ENCODE peak calls at places on chromosomes 2 and 18, in five cellular contexts. One of them, this sample, is unnamed.

GRCh38 chr2:232615339-232615738 is 18.1 kb upstream of the EFHD1 start:
- DNase-seq in cardiac fibroblast: no peak
- DNase-seq in HFF-Myc: no peak
- DNase-seq in left ventricle myocardium inferior: no peak
- DNase-seq in GM23338: no peak
- DNase-seq in this sample: no peak

GRCh38 chr18:24801011-24801410 is 340.6 kb downstream of the HRH4 start:
- DNase-seq in cardiac fibroblast: no peak
- DNase-seq in HFF-Myc: no peak
- DNase-seq in left ventricle myocardium inferior: no peak
- DNase-seq in GM23338: no peak
- DNase-seq in this sample: no peak

GRCh38 chr2:224802407-224802806 is 86.2 kb upstream of the CCDC195 start:
- DNase-seq in cardiac fibroblast: peak; percentile 54
- DNase-seq in HFF-Myc: no peak
- DNase-seq in left ventricle myocardium inferior: no peak
- DNase-seq in GM23338: no peak
- DNase-seq in this sample: no peak

GRCh38 chr2:202566286-202566685 is 68.5 kb upstream of the FAM117B start:
- DNase-seq in cardiac fibroblast: no peak
- DNase-seq in HFF-Myc: no peak
- DNase-seq in left ventricle myocardium inferior: no peak
- DNase-seq in GM23338: no peak
- DNase-seq in this sample: no peak

GRCh38 chr18:69400976-69401474 is 337 bp downstream of the DOK6 start:
- DNase-seq in cardiac fibroblast: peak; percentile 41
- DNase-seq in HFF-Myc: no peak
- DNase-seq in left ventricle myocardium inferior: peak; percentile 17
- DNase-seq in GM23338: peak; percentile 59
- DNase-seq in this sample: no peak

GRCh38 chr2:147854557-147855134 is 9.8 kb downstream of the ACVR2A start:
- DNase-seq in cardiac fibroblast: no peak
- DNase-seq in HFF-Myc: no peak
- DNase-seq in left ventricle myocardium inferior: no peak
- DNase-seq in GM23338: no peak
- DNase-seq in this sample: no peak

GRCh38 chr2:31235504-31235902 is 1.6 kb downstream of the EHD3 start:
- DNase-seq in cardiac fibroblast: peak; percentile 88
- DNase-seq in HFF-Myc: peak; percentile 76
- DNase-seq in left ventricle myocardium inferior: no peak
- DNase-seq in GM23338: no peak
- DNase-seq in this sample: peak; percentile 65

GRCh38 chr2:62266433-62267038 is 70.6 kb downstream of the B3GNT2 start:
- DNase-seq in cardiac fibroblast: peak; percentile 74
- DNase-seq in HFF-Myc: peak; percentile 67
- DNase-seq in left ventricle myocardium inferior: no peak
- DNase-seq in GM23338: peak; percentile 70
- DNase-seq in this sample: peak; percentile 41

GRCh38 chr2:195604723-195605122 is 52.3 kb upstream of the SLC39A10 start:
- DNase-seq in cardiac fibroblast: no peak
- DNase-seq in HFF-Myc: no peak
- DNase-seq in left ventricle myocardium inferior: no peak
- DNase-seq in GM23338: no peak
- DNase-seq in this sample: no peak

GRCh38 chr2:40127890-40128548 is 323.9 kb downstream of the SLC8A1 start:
- DNase-seq in cardiac fibroblast: peak; percentile 60
- DNase-seq in HFF-Myc: no peak
- DNase-seq in left ventricle myocardium inferior: no peak
- DNase-seq in GM23338: no peak
- DNase-seq in this sample: peak; percentile 92

GRCh38 chr18:36284268-36284667 is 13.2 kb upstream of the FHOD3 start:
- DNase-seq in cardiac fibroblast: no peak
- DNase-seq in HFF-Myc: no peak
- DNase-seq in left ventricle myocardium inferior: no peak
- DNase-seq in GM23338: no peak
- DNase-seq in this sample: no peak

GRCh38 chr2:174335605-174336402 is 1.1 kb downstream of the SP9 start:
- DNase-seq in cardiac fibroblast: no peak
- DNase-seq in HFF-Myc: no peak
- DNase-seq in left ventricle myocardium inferior: no peak
- DNase-seq in GM23338: peak; percentile 84
- DNase-seq in this sample: no peak

GRCh38 chr2:127646487-127647241 is 711 bp downstream of the GPR17 start:
- DNase-seq in cardiac fibroblast: no peak
- DNase-seq in HFF-Myc: no peak
- DNase-seq in left ventricle myocardium inferior: no peak
- DNase-seq in GM23338: no peak
- DNase-seq in this sample: no peak

GRCh38 chr18:49052891-49053644 is 102.3 kb upstream of the SMAD7 start:
- DNase-seq in cardiac fibroblast: peak; percentile 85
- DNase-seq in HFF-Myc: peak; percentile 70
- DNase-seq in left ventricle myocardium inferior: no peak
- DNase-seq in GM23338: no peak
- DNase-seq in this sample: peak; percentile 92

GRCh38 chr2:1487758-1488715 is 74.8 kb downstream of the TPO start:
- DNase-seq in cardiac fibroblast: no peak
- DNase-seq in HFF-Myc: no peak
- DNase-seq in left ventricle myocardium inferior: no peak
- DNase-seq in GM23338: no peak
- DNase-seq in this sample: no peak

GRCh38 chr18:78595453-78595852 is 384.2 kb upstream of the SALL3 start:
- DNase-seq in cardiac fibroblast: no peak
- DNase-seq in HFF-Myc: no peak
- DNase-seq in left ventricle myocardium inferior: no peak
- DNase-seq in GM23338: no peak
- DNase-seq in this sample: no peak

GRCh38 chr2:79935771-79936657 is 368.5 kb downstream of the LRRTM1 start:
- DNase-seq in cardiac fibroblast: peak; percentile 68
- DNase-seq in HFF-Myc: peak; percentile 30
- DNase-seq in left ventricle myocardium inferior: peak; percentile 14
- DNase-seq in GM23338: peak; percentile 92
- DNase-seq in this sample: peak; percentile 34

GRCh38 chr18:59087391-59087790 is 52.3 kb upstream of the SEC11C start:
- DNase-seq in cardiac fibroblast: no peak
- DNase-seq in HFF-Myc: no peak
- DNase-seq in left ventricle myocardium inferior: no peak
- DNase-seq in GM23338: no peak
- DNase-seq in this sample: no peak

GRCh38 chr2:72131916-72132841 is 15.5 kb downstream of the CYP26B1 start:
- DNase-seq in cardiac fibroblast: no peak
- DNase-seq in HFF-Myc: no peak
- DNase-seq in left ventricle myocardium inferior: no peak
- DNase-seq in GM23338: no peak
- DNase-seq in this sample: no peak

GRCh38 chr2:200596774-200597173 is 11.0 kb downstream of the AOX1 start:
- DNase-seq in cardiac fibroblast: no peak
- DNase-seq in HFF-Myc: no peak
- DNase-seq in left ventricle myocardium inferior: no peak
- DNase-seq in GM23338: no peak
- DNase-seq in this sample: no peak

GRCh38 chr2:111624401-111625156 is 259.4 kb downstream of the ANAPC1 start:
- DNase-seq in cardiac fibroblast: peak; percentile 90
- DNase-seq in HFF-Myc: no peak
- DNase-seq in left ventricle myocardium inferior: no peak
- DNase-seq in GM23338: no peak
- DNase-seq in this sample: peak; percentile 60

GRCh38 chr2:10524341-10524740 is 76.2 kb upstream of the ODC1 start:
- DNase-seq in cardiac fibroblast: no peak
- DNase-seq in HFF-Myc: no peak
- DNase-seq in left ventricle myocardium inferior: no peak
- DNase-seq in GM23338: no peak
- DNase-seq in this sample: no peak

GRCh38 chr2:150811259-150811912 is 323.9 kb upstream of the RND3 start:
- DNase-seq in cardiac fibroblast: peak; percentile 47
- DNase-seq in HFF-Myc: no peak
- DNase-seq in left ventricle myocardium inferior: no peak
- DNase-seq in GM23338: no peak
- DNase-seq in this sample: no peak
- TF ChIP-seq CTCF in cardiac fibroblast: no peak
- TF ChIP-seq CTCF in HFF-Myc: no peak
- TF ChIP-seq CTCF in left ventricle myocardium inferior: no peak
- TF ChIP-seq CTCF in GM23338: no peak
- TF ChIP-seq CTCF in this sample: no peak

GRCh38 chr18:11852048-11852341 is 782 bp downstream of the CHMP1B start:
- DNase-seq in cardiac fibroblast: no peak
- DNase-seq in HFF-Myc: no peak
- DNase-seq in left ventricle myocardium inferior: no peak
- DNase-seq in GM23338: no peak
- DNase-seq in this sample: no peak

GRCh38 chr18:11851156-11852047 is at the start of gene CHMP1B:
- DNase-seq in cardiac fibroblast: peak; percentile 98
- DNase-seq in HFF-Myc: peak; percentile 89
- DNase-seq in left ventricle myocardium inferior: peak; percentile 99
- DNase-seq in GM23338: peak; percentile 99
- DNase-seq in this sample: peak; percentile 87

GRCh38 chr18:11849845-11850747 is 1.1 kb upstream of the CHMP1B start:
- DNase-seq in cardiac fibroblast: peak; percentile 94
- DNase-seq in HFF-Myc: peak; percentile 67
- DNase-seq in left ventricle myocardium inferior: peak; percentile 49
- DNase-seq in GM23338: peak; percentile 54
- DNase-seq in this sample: peak; percentile 77

GRCh38 chr18:11849279-11849678 is 1.9 kb upstream of the CHMP1B start:
- DNase-seq in cardiac fibroblast: no peak
- DNase-seq in HFF-Myc: no peak
- DNase-seq in left ventricle myocardium inferior: no peak
- DNase-seq in GM23338: no peak
- DNase-seq in this sample: no peak

GRCh38 chr18:11850821-11851155 is 425 bp upstream of the CHMP1B start:
- DNase-seq in cardiac fibroblast: peak; percentile 87
- DNase-seq in HFF-Myc: no peak
- DNase-seq in left ventricle myocardium inferior: no peak
- DNase-seq in GM23338: peak; percentile 48
- DNase-seq in this sample: no peak
- H3K4me3 ChIP-seq in cardiac fibroblast: peak overlapping the region; percentile 98
- H3K4me3 ChIP-seq in HFF-Myc: peak overlapping the region; percentile 76
- H3K4me3 ChIP-seq in left ventricle myocardium inferior: peak overlapping the region; percentile 83
- H3K4me3 ChIP-seq in GM23338: peak overlapping the region; percentile 100
- H3K4me3 ChIP-seq in this sample: peak overlapping the region; percentile 96

DNA sequence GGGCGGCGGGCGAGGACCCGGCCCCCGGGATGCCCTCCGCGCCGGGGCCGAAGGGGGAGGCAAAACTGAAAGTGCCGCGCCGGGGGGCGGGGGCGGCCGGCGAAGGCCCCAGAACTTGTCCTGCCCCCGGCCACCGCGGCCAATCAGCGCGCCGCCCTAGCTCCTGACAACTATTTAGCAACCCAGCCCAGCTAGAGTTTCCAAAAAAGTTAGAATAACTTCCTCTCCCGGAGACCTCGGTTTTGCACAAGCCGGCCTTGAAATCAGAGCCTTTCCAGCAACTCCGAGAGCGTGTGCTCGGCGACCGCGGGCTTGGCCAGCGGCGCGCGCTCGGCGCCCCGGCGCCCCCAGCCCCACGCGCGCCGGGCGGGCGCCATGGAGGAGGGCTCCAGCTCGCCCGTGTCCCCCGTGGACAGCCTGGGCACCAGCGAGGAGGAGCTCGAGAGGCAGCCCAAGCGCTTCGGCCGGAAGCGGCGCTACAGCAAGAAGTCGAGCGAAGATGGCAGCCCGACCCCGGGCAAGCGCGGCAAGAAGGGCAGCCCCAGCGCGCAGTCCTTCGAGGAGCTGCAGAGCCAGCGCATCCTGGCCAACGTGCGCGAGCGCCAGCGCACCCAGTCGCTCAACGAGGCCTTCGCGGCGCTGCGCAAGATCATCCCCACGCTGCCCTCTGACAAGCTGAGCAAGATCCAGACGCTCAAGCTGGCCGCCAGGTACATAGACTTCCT is at the start of gene TWIST2:
- DNase-seq in cardiac fibroblast: peak; percentile 95
- DNase-seq in HFF-Myc: peak; percentile 95
- DNase-seq in left ventricle myocardium inferior: peak; percentile 80
- DNase-seq in GM23338: peak; percentile 83
- DNase-seq in this sample: peak; percentile 85
- TF ChIP-seq CTCF in cardiac fibroblast: peak; percentile 29
- TF ChIP-seq CTCF in HFF-Myc: no peak
- TF ChIP-seq CTCF in left ventricle myocardium inferior: no peak
- TF ChIP-seq CTCF in GM23338: no peak
- TF ChIP-seq CTCF in this sample: peak; percentile 26

GRCh38 chr2:176177580-176178270 is 10.7 kb upstream of the HOXD1 start:
- DNase-seq in cardiac fibroblast: no peak
- DNase-seq in HFF-Myc: no peak
- DNase-seq in left ventricle myocardium inferior: no peak
- DNase-seq in GM23338: peak; percentile 71
- DNase-seq in this sample: no peak
- H3K4me3 ChIP-seq in cardiac fibroblast: no peak overlapping the region
- H3K4me3 ChIP-seq in HFF-Myc: peak overlapping the region; percentile 11
- H3K4me3 ChIP-seq in left ventricle myocardium inferior: peak overlapping the region; percentile 55
- H3K4me3 ChIP-seq in GM23338: peak overlapping the region; percentile 70
- H3K4me3 ChIP-seq in this sample: peak overlapping the region; percentile 60

GRCh38 chr18:58067611-58068010 is 23.6 kb downstream of the NEDD4L start:
- DNase-seq in cardiac fibroblast: no peak
- DNase-seq in HFF-Myc: no peak
- DNase-seq in left ventricle myocardium inferior: no peak
- DNase-seq in GM23338: peak; percentile 32
- DNase-seq in this sample: no peak
- TF ChIP-seq CTCF in cardiac fibroblast: no peak
- TF ChIP-seq CTCF in HFF-Myc: no peak
- TF ChIP-seq CTCF in left ventricle myocardium inferior: no peak
- TF ChIP-seq CTCF in GM23338: peak; percentile 22
- TF ChIP-seq CTCF in this sample: no peak

GRCh38 chr2:65579506-65580235 is 147.3 kb upstream of the SPRED2 start:
- DNase-seq in cardiac fibroblast: no peak
- DNase-seq in HFF-Myc: no peak
- DNase-seq in left ventricle myocardium inferior: no peak
- DNase-seq in GM23338: peak; percentile 53
- DNase-seq in this sample: no peak

GRCh38 chr2:65576278-65576677 is 143.9 kb upstream of the SPRED2 start:
- DNase-seq in cardiac fibroblast: no peak
- DNase-seq in HFF-Myc: no peak
- DNase-seq in left ventricle myocardium inferior: no peak
- DNase-seq in GM23338: no peak
- DNase-seq in this sample: no peak

GRCh38 chr2:65574911-65575444 is 142.6 kb upstream of the SPRED2 start:
- DNase-seq in cardiac fibroblast: peak; percentile 35
- DNase-seq in HFF-Myc: no peak
- DNase-seq in left ventricle myocardium inferior: no peak
- DNase-seq in GM23338: no peak
- DNase-seq in this sample: no peak

GRCh38 chr2:65580824-65581223 is 148.4 kb upstream of the SPRED2 start:
- DNase-seq in cardiac fibroblast: no peak
- DNase-seq in HFF-Myc: no peak
- DNase-seq in left ventricle myocardium inferior: no peak
- DNase-seq in GM23338: no peak
- DNase-seq in this sample: no peak

GRCh38 chr2:65576861-65577601 is 144.6 kb upstream of the SPRED2 start:
- DNase-seq in cardiac fibroblast: peak; percentile 92
- DNase-seq in HFF-Myc: peak; percentile 87
- DNase-seq in left ventricle myocardium inferior: no peak
- DNase-seq in GM23338: peak; percentile 22
- DNase-seq in this sample: peak; percentile 68
- H3K4me3 ChIP-seq in cardiac fibroblast: no peak overlapping the region
- H3K4me3 ChIP-seq in HFF-Myc: no peak overlapping the region
- H3K4me3 ChIP-seq in left ventricle myocardium inferior: no peak overlapping the region
- H3K4me3 ChIP-seq in GM23338: no peak overlapping the region
- H3K4me3 ChIP-seq in this sample: peak overlapping the region; percentile 20